ENCODE peak calls at places on chromosomes 3 and 15, in five cellular contexts. One of them, this sample, is unnamed. For H3K4me1, the result is how much of the 10 kb centered on the place peaks cover.

GRCh38 chr3:11494131-11494916 is 149.4 kb downstream of the VGLL4 start:
- DNase-seq in tibial nerve: no peak
- DNase-seq in upper lobe of right lung: no peak
- DNase-seq in esophagus muscularis mucosa: no peak
- DNase-seq in colonic mucosa: no peak
- DNase-seq in this sample: no peak

GRCh38 chr15:51750942-51751686 is at the start of gene TMOD2:
- DNase-seq in tibial nerve: no peak
- DNase-seq in upper lobe of right lung: peak
- DNase-seq in esophagus muscularis mucosa: peak
- DNase-seq in colonic mucosa: peak
- DNase-seq in this sample: peak

GRCh38 chr3:162629372-162629771 is 1132.8 kb downstream of the OTOL1 start:
- DNase-seq in tibial nerve: no peak
- DNase-seq in upper lobe of right lung: no peak
- DNase-seq in esophagus muscularis mucosa: no peak
- DNase-seq in colonic mucosa: no peak
- DNase-seq in this sample: no peak

GRCh38 chr3:21463319-21463718 is 287.7 kb downstream of the ZNF385D start:
- DNase-seq in tibial nerve: no peak
- DNase-seq in upper lobe of right lung: no peak
- DNase-seq in esophagus muscularis mucosa: no peak
- DNase-seq in colonic mucosa: no peak
- DNase-seq in this sample: no peak

GRCh38 chr3:188178293-188178950 is 24.5 kb downstream of the LPP start:
- DNase-seq in tibial nerve: no peak
- DNase-seq in upper lobe of right lung: no peak
- DNase-seq in esophagus muscularis mucosa: no peak
- DNase-seq in colonic mucosa: no peak
- DNase-seq in this sample: no peak

GRCh38 chr15:55434989-55435825 is 26.9 kb downstream of the PIERCE2 start:
- DNase-seq in tibial nerve: no peak
- DNase-seq in upper lobe of right lung: no peak
- DNase-seq in esophagus muscularis mucosa: no peak
- DNase-seq in colonic mucosa: peak
- DNase-seq in this sample: peak

GRCh38 chr3:127342735-127343134 is 54.9 kb upstream of the PRR20G start:
- DNase-seq in tibial nerve: no peak
- DNase-seq in upper lobe of right lung: no peak
- DNase-seq in esophagus muscularis mucosa: peak
- DNase-seq in colonic mucosa: no peak
- DNase-seq in this sample: no peak

GRCh38 chr3:16102905-16103364 is 71.5 kb upstream of the GALNT15 start:
- DNase-seq in tibial nerve: no peak
- DNase-seq in upper lobe of right lung: no peak
- DNase-seq in esophagus muscularis mucosa: no peak
- DNase-seq in colonic mucosa: no peak
- DNase-seq in this sample: no peak

GRCh38 chr15:69540622-69541021 is 88.0 kb downstream of the RPLP1 start:
- DNase-seq in tibial nerve: no peak
- DNase-seq in upper lobe of right lung: no peak
- DNase-seq in esophagus muscularis mucosa: no peak
- DNase-seq in colonic mucosa: no peak
- DNase-seq in this sample: no peak

GRCh38 chr3:66101901-66102300 is 63.2 kb upstream of the MAGI1 start:
- DNase-seq in tibial nerve: no peak
- DNase-seq in upper lobe of right lung: no peak
- DNase-seq in esophagus muscularis mucosa: no peak
- DNase-seq in colonic mucosa: no peak
- DNase-seq in this sample: no peak

GRCh38 chr3:116135462-116135861 is 309.8 kb downstream of the LSAMP start:
- DNase-seq in tibial nerve: no peak
- DNase-seq in upper lobe of right lung: no peak
- DNase-seq in esophagus muscularis mucosa: no peak
- DNase-seq in colonic mucosa: peak
- DNase-seq in this sample: peak

GRCh38 chr3:24316887-24317383 is 177.7 kb downstream of the THRB start:
- DNase-seq in tibial nerve: no peak
- DNase-seq in upper lobe of right lung: no peak
- DNase-seq in esophagus muscularis mucosa: no peak
- DNase-seq in colonic mucosa: peak
- DNase-seq in this sample: peak

GRCh38 chr15:48965972-48966371 is 2.3 kb upstream of the SHC4 start:
- DNase-seq in tibial nerve: no peak
- DNase-seq in upper lobe of right lung: no peak
- DNase-seq in esophagus muscularis mucosa: no peak
- DNase-seq in colonic mucosa: no peak
- DNase-seq in this sample: no peak

GRCh38 chr3:129954509-129954908 is 20.0 kb upstream of the TRH start:
- DNase-seq in tibial nerve: no peak
- DNase-seq in upper lobe of right lung: peak
- DNase-seq in esophagus muscularis mucosa: no peak
- DNase-seq in colonic mucosa: no peak
- DNase-seq in this sample: no peak

GRCh38 chr15:76987896-76988860 is 6.7 kb upstream of the PSTPIP1 start:
- DNase-seq in tibial nerve: peak
- DNase-seq in upper lobe of right lung: peak
- DNase-seq in esophagus muscularis mucosa: no peak
- DNase-seq in colonic mucosa: peak
- DNase-seq in this sample: peak

GRCh38 chr3:53628546-53629395 is 134.4 kb downstream of the CACNA1D start:
- DNase-seq in tibial nerve: no peak
- DNase-seq in upper lobe of right lung: no peak
- DNase-seq in esophagus muscularis mucosa: peak
- DNase-seq in colonic mucosa: no peak
- DNase-seq in this sample: no peak

GRCh38 chr15:50146661-50147060 is 27.6 kb upstream of the ATP8B4 start:
- DNase-seq in tibial nerve: no peak
- DNase-seq in upper lobe of right lung: no peak
- DNase-seq in esophagus muscularis mucosa: no peak
- DNase-seq in colonic mucosa: no peak
- DNase-seq in this sample: no peak

GRCh38 chr3:141499965-141500364 is 13.1 kb downstream of the RASA2 start:
- DNase-seq in tibial nerve: no peak
- DNase-seq in upper lobe of right lung: no peak
- DNase-seq in esophagus muscularis mucosa: no peak
- DNase-seq in colonic mucosa: no peak
- DNase-seq in this sample: no peak

GRCh38 chr15:39582977-39583585 is 2.2 kb downstream of the THBS1 start:
- DNase-seq in tibial nerve: no peak
- DNase-seq in upper lobe of right lung: no peak
- DNase-seq in esophagus muscularis mucosa: no peak
- DNase-seq in colonic mucosa: no peak
- DNase-seq in this sample: no peak

GRCh38 chr3:29181149-29181780 is 99.6 kb upstream of the RBMS3 start:
- DNase-seq in tibial nerve: no peak
- DNase-seq in upper lobe of right lung: no peak
- DNase-seq in esophagus muscularis mucosa: no peak
- DNase-seq in colonic mucosa: no peak
- DNase-seq in this sample: no peak

GRCh38 chr3:43692085-43692484 is 1.3 kb downstream of the ABHD5 start:
- DNase-seq in tibial nerve: no peak
- DNase-seq in upper lobe of right lung: no peak
- DNase-seq in esophagus muscularis mucosa: no peak
- DNase-seq in colonic mucosa: no peak
- DNase-seq in this sample: no peak

GRCh38 chr3:48460517-48460902 is 14.0 kb downstream of the ATRIP start:
- DNase-seq in tibial nerve: no peak
- DNase-seq in upper lobe of right lung: no peak
- DNase-seq in esophagus muscularis mucosa: no peak
- DNase-seq in colonic mucosa: no peak
- DNase-seq in this sample: no peak

GRCh38 chr3:191363221-191363620 is 32.9 kb upstream of the UTS2B start:
- DNase-seq in tibial nerve: no peak
- DNase-seq in upper lobe of right lung: no peak
- DNase-seq in esophagus muscularis mucosa: no peak
- DNase-seq in colonic mucosa: no peak
- DNase-seq in this sample: no peak

GRCh38 chr3:117820900-117821299 is 1111.3 kb downstream of the TUSC7 start:
- DNase-seq in tibial nerve: no peak
- DNase-seq in upper lobe of right lung: no peak
- DNase-seq in esophagus muscularis mucosa: no peak
- DNase-seq in colonic mucosa: no peak
- DNase-seq in this sample: no peak

GRCh38 chr3:55203486-55204010 is 275.7 kb upstream of the LRTM1 start:
- DNase-seq in tibial nerve: no peak
- DNase-seq in upper lobe of right lung: no peak
- DNase-seq in esophagus muscularis mucosa: no peak
- DNase-seq in colonic mucosa: no peak
- DNase-seq in this sample: no peak

DNA sequence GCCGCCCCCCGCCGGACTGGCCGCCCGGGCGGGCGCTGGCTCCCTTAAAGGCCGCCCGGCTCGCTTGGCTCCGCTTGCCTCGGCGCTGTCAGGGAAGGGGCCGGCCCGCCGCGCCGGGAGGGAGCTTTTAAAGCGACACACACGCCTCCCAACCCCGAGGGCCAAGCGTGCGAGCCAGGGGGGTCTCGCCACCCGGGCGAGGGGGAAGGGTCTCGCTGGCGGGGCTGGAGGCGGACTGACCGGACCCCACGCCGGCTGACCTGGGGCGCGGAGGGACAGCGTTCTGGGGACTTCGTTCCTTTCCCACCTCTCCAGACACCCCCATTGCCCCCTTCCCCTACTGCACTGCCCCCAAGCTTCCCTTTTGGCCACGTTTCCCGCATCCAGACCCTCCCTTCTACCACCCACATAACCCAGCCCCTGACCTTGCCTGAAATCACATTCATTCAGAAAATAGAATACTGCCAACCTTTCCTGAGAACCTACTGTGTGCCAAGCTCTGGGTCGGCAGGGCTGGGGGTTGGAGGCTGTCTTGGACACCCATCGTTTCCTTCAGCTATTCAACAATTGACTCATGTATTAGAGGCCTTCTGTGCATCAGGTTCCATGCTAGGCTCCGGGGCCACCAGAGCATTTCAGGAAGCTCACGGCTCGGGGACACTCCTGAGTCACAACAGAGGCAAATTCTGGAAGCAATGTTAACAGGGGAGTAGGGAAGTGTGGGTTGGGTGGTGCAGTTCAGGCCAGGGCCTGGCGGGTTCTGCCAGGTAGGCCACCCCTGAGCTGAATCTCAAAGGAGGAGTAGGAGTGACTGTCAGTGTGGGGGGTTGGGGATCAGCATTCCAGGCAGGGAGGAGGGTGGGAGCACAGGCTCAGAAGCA is at the start of gene INSYN1:
- DNase-seq in tibial nerve: peak
- DNase-seq in upper lobe of right lung: no peak
- DNase-seq in esophagus muscularis mucosa: no peak
- DNase-seq in colonic mucosa: no peak
- DNase-seq in this sample: peak
- H3K4me3 ChIP-seq in tibial nerve: peak
- H3K4me3 ChIP-seq in upper lobe of right lung: peak
- H3K4me3 ChIP-seq in esophagus muscularis mucosa: peak
- H3K4me3 ChIP-seq in colonic mucosa: peak
- H3K4me3 ChIP-seq in this sample: peak

DNA sequence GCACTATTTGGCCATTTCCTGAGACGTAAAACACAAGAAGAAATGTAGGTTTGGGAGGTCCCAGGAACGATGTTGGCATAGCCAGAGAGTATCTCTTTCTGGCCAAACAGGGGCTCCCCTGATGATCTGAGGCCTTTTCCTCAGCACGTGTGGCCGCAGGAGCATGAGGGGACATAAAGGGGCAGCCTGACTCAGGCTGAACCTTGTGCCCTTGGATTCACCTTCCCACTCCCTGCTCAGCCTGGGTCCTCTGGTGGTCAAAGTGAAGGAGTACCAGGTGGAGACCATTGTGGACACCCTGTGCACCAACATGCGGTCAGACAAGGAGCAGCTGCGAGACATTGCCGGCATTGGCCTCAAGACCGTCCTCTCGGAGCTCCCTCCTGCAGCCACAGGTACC is 10.6 kb downstream of the CAND2 start:
- DNase-seq in tibial nerve: no peak
- DNase-seq in upper lobe of right lung: peak
- DNase-seq in esophagus muscularis mucosa: no peak
- DNase-seq in colonic mucosa: no peak
- DNase-seq in this sample: no peak
- TF ChIP-seq CTCF in tibial nerve: no peak
- TF ChIP-seq CTCF in upper lobe of right lung: no peak
- TF ChIP-seq CTCF in esophagus muscularis mucosa: no peak
- TF ChIP-seq CTCF in colonic mucosa: no peak
- TF ChIP-seq CTCF in this sample: no peak

GRCh38 chr15:99911824-99912223 is 178.6 kb upstream of the LYSMD4 start:
- DNase-seq in tibial nerve: no peak
- DNase-seq in upper lobe of right lung: no peak
- DNase-seq in esophagus muscularis mucosa: peak
- DNase-seq in colonic mucosa: no peak
- DNase-seq in this sample: no peak

GRCh38 chr15:99917237-99917636 is 184.0 kb upstream of the LYSMD4 start:
- DNase-seq in tibial nerve: no peak
- DNase-seq in upper lobe of right lung: no peak
- DNase-seq in esophagus muscularis mucosa: no peak
- DNase-seq in colonic mucosa: no peak
- DNase-seq in this sample: no peak

GRCh38 chr15:99918072-99918471 is 184.8 kb upstream of the LYSMD4 start:
- DNase-seq in tibial nerve: no peak
- DNase-seq in upper lobe of right lung: no peak
- DNase-seq in esophagus muscularis mucosa: peak
- DNase-seq in colonic mucosa: no peak
- DNase-seq in this sample: no peak

GRCh38 chr15:99921086-99921485 is 187.8 kb upstream of the LYSMD4 start:
- DNase-seq in tibial nerve: no peak
- DNase-seq in upper lobe of right lung: no peak
- DNase-seq in esophagus muscularis mucosa: peak
- DNase-seq in colonic mucosa: no peak
- DNase-seq in this sample: no peak

GRCh38 chr15:99916668-99917223 is 183.5 kb upstream of the LYSMD4 start:
- DNase-seq in tibial nerve: no peak
- DNase-seq in upper lobe of right lung: no peak
- DNase-seq in esophagus muscularis mucosa: no peak
- DNase-seq in colonic mucosa: no peak
- DNase-seq in this sample: no peak
- H3K4me1 ChIP-seq in tibial nerve: under half
- H3K4me1 ChIP-seq in upper lobe of right lung: under half
- H3K4me1 ChIP-seq in esophagus muscularis mucosa: under half
- H3K4me1 ChIP-seq in colonic mucosa: under half
- H3K4me1 ChIP-seq in this sample: under half

DNA sequence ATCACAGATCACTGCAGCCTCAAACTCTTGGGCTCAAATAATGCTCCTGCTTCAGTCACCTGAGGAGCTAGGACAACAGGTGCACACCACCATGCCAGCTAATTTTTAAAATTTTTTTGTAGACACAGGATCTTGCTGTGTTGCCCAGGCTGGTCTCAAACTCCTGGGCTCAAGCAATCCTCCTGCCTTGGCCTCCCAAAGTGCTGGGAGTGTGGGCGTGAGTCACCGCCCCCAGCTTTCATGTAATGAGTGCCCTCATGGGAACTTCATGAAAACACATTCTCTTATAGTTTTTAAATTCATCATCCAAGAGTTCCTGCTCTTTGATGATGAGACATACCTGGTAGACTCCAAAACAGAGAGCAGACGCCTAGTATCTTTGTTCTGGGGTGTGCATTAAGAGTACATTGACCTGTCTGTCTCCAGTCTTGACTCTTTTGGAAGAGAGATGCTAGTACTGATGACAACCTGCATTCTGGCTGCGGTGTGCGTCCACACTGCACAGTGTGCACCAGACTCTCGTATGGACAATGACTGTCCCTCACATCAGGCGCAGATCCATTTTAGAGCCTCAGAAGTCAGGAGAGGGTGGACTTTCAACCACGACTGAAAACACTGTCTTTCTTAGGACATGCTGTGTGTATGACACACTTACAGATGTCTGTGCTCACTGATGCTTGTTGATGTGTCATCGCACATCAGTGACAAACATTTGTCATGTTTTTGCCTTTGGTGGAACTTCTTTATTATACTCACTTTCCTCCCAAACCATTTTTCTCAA is 2.0 kb downstream of the NRROS start:
- DNase-seq in tibial nerve: no peak
- DNase-seq in upper lobe of right lung: peak
- DNase-seq in esophagus muscularis mucosa: no peak
- DNase-seq in colonic mucosa: no peak
- DNase-seq in this sample: no peak
- H3K4me3 ChIP-seq in tibial nerve: no peak
- H3K4me3 ChIP-seq in upper lobe of right lung: peak
- H3K4me3 ChIP-seq in esophagus muscularis mucosa: peak
- H3K4me3 ChIP-seq in colonic mucosa: no peak
- H3K4me3 ChIP-seq in this sample: no peak

This sample was measured in mucosa of descending colon.